ENCODE peak calls at places on chromosomes 7 and 10, in ten cellular contexts. Y is tibial nerve; J is astrocyte of the spinal cord; K is aorta; Z is thyroid gland; H is CD8-positive, alpha-beta memory T cell; W is SJSA1; T is colonic mucosa; S is bronchial epithelial cell; B is upper lobe of left lung. L is an unnamed sample.

GRCh38 chr10:36455481-36456119 is 669.8 kb upstream of the ANKRD30A start:
- DNase-seq in Y (no peak), J (no peak), K (no peak), Z (no peak), H (no peak), W (no peak), T (no peak), S (peak; percentile 20), B (no peak), L (no peak)

GRCh38 chr10:110840923-110841428 is 30.8 kb upstream of the PDCD4 start:
- DNase-seq in Y (no peak), J (no peak), K (no peak), Z (no peak), H (no peak), W (no peak), T (peak; percentile 46), S (no peak), B (no peak), L (no peak)

GRCh38 chr7:27617651-27618381 is 44.9 kb downstream of the HIBADH start:
- DNase-seq in Y (no peak), J (no peak), K (no peak), Z (no peak), H (no peak), W (no peak), T (no peak), S (no peak), B (no peak), L (no peak)

GRCh38 chr7:24786941-24787340 is 29.7 kb upstream of the GSDME start:
- DNase-seq in Y (no peak), J (peak; percentile 94), K (no peak), Z (peak; percentile 34), H (no peak), W (peak; percentile 88), T (no peak), S (peak; percentile 95), B (no peak), L (peak; percentile 85)

GRCh38 chr7:134714791-134715190 is 64.6 kb upstream of the CALD1 start:
- DNase-seq in Y (no peak), J (no peak), K (no peak), Z (no peak), H (no peak), W (no peak), T (no peak), S (no peak), B (no peak), L (no peak)

GRCh38 chr7:140348161-140348849 is 50.0 kb downstream of the SLC37A3 start:
- DNase-seq in Y (no peak), J (peak; percentile 48), K (no peak), Z (no peak), H (no peak), W (no peak), T (no peak), S (no peak), B (no peak), L (no peak)

GRCh38 chr10:6399241-6399701 is 180.8 kb downstream of the PRKCQ start:
- DNase-seq in Y (peak; percentile 71), J (peak; percentile 28), K (no peak), Z (peak; percentile 65), H (no peak), W (peak; percentile 76), T (peak; percentile 45), S (no peak), B (no peak), L (no peak)

GRCh38 chr7:156845379-156846101 is 47.4 kb downstream of the LMBR1 start:
- DNase-seq in Y (no peak), J (no peak), K (no peak), Z (no peak), H (no peak), W (no peak), T (no peak), S (no peak), B (no peak), L (no peak)

GRCh38 chr7:113087278-113087998 is 811 bp upstream of the GPR85 start:
- DNase-seq in Y (no peak), J (peak; percentile 88), K (no peak), Z (no peak), H (no peak), W (peak; percentile 73), T (no peak), S (peak; percentile 69), B (no peak), L (no peak)

GRCh38 chr7:113085781-113086390 is 741 bp downstream of the GPR85 start:
- DNase-seq in Y (no peak), J (peak; percentile 40), K (no peak), Z (no peak), H (no peak), W (no peak), T (no peak), S (no peak), B (no peak), L (no peak)

GRCh38 chr7:113086928-113087277 is 276 bp upstream of the GPR85 start:
- DNase-seq in Y (no peak), J (no peak), K (no peak), Z (no peak), H (no peak), W (no peak), T (no peak), S (peak; percentile 70), B (no peak), L (no peak)

GRCh38 chr7:113084499-113085172 is 2.0 kb downstream of the GPR85 start:
- DNase-seq in Y (no peak), J (no peak), K (no peak), Z (no peak), H (no peak), W (no peak), T (no peak), S (no peak), B (no peak), L (no peak)

DNA sequence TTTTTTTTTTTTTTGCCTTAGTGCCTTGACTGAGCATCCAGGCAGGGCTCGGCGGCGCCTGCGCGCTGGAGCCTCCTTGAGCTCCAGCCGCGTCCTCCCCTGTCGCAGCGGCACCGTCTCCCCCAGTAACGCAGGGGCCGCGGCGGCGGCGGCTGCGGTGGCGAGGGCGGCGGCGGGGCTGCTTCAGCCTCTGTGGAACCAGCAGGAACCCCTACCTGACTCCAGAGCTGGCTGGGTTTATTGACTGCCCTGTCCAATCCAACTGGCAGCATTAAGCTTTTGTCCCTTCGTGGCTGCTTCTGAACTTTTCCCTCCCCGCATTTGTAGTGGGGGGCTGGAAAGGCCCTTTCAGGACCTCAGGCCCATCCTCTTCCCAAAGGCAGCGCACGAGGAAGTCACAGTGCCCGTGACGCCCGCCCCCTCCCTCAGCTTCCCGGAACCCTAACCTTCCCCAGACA is at the start of gene GPR85:
- DNase-seq in Y (peak; percentile 4), J (peak; percentile 72), K (peak; percentile 88), Z (peak; percentile 48), H (peak; percentile 7), W (peak; percentile 79), T (no peak), S (peak; percentile 59), B (peak; percentile 93), L (no peak)
- H3K4me3 ChIP-seq in Y (peak within 1 kb of the TSS; percentile 22), J (peak within 1 kb of the TSS; percentile 55), K (peak within 1 kb of the TSS; percentile 96), Z (peak within 1 kb of the TSS; percentile 21), H (no peak within 1 kb of the TSS), W (peak within 1 kb of the TSS; percentile 57), T (peak within 1 kb of the TSS; percentile 24), S (peak within 1 kb of the TSS; percentile 65), B (no peak within 1 kb of the TSS), L (peak within 1 kb of the TSS; percentile 51)

GRCh38 chr10:20890491-20891337 is 6.4 kb downstream of the NEBL start:
- DNase-seq in Y (no peak), J (peak; percentile 33), K (no peak), Z (no peak), H (no peak), W (no peak), T (no peak), S (peak; percentile 59), B (no peak), L (no peak)

GRCh38 chr10:20892011-20892585 is 5.0 kb downstream of the NEBL start:
- DNase-seq in Y (no peak), J (no peak), K (no peak), Z (no peak), H (no peak), W (no peak), T (no peak), S (no peak), B (no peak), L (no peak)

GRCh38 chr10:20892796-20893195 is 4.3 kb downstream of the NEBL start:
- DNase-seq in Y (no peak), J (no peak), K (no peak), Z (no peak), H (no peak), W (no peak), T (no peak), S (no peak), B (no peak), L (no peak)

GRCh38 chr10:20890009-20890408 is 7.1 kb downstream of the NEBL start:
- DNase-seq in Y (no peak), J (no peak), K (no peak), Z (no peak), H (no peak), W (no peak), T (no peak), S (peak; percentile 6), B (no peak), L (no peak)

DNA sequence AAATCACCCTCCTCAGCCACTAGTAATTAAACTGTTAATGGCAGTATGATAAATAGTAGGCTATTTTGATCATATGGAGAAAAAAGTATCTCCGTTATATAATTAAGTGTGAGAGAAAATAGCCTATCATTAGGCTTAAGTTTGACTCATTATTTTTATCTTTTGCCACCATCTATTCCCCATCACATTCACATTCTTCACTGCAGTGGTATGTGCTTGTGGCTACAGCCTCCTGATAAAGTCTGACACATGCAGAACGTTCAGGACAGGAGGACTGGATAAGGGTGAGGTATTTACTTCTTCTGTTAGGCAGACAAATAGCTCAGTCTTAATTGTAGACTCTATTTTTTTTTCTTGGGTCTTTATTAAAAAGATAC is 5.8 kb downstream of the NEBL start:
- DNase-seq in Y (no peak), J (peak; percentile 56), K (no peak), Z (no peak), H (no peak), W (no peak), T (no peak), S (peak; percentile 45), B (no peak), L (no peak)
- H3K4me3 ChIP-seq in Y (no peak overlapping the region), J (no peak overlapping the region), K (no peak overlapping the region), Z (no peak overlapping the region), H (no peak overlapping the region), W (no peak overlapping the region), T (no peak overlapping the region), S (no peak overlapping the region), B (no peak overlapping the region), L (no peak overlapping the region)

DNA sequence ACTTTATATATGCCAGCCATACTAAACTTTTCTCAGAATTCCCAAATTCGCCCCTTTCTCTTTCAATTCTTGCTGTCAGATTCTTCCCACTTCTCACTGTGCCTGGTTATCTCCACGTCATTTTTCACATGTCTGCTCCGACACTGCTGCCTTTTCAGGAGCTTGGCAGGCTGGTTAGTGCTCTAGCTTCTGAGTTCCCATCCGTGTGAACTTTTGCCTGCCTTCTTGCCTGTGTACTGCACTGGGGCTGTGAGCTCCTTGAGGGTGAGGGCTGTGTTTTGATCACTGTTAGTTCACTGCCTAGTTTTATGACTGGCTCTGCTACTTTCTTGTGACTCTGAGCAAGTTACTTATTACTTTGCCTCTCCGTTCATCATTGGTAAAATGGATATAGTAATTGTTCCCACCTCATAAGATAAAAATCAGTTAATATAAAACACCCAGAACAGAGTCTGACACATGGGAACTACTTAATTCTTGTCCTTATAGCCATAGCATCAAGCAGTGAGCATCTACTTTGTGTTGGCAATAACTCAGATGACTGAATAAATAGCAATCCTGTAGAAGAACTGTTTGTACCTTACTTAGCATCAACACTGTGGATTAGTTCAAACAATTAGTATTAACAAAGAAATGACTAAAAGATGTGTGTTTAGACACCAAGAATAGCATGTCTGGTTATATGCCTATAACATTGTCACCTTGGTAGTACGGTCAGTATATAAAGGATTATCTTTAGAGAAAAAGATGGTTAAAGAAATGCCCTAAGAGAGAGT is 5.5 kb downstream of the GSTO1 start:
- DNase-seq in Y (no peak), J (peak; percentile 23), K (no peak), Z (peak; percentile 51), H (no peak), W (no peak), T (no peak), S (peak; percentile 38), B (no peak), L (no peak)
- H3K4me3 ChIP-seq in Y (no peak overlapping the region), J (no peak overlapping the region), K (no peak overlapping the region), Z (no peak overlapping the region), H (no peak overlapping the region), W (no peak overlapping the region), T (no peak overlapping the region), S (no peak overlapping the region), B (no peak overlapping the region), L (no peak overlapping the region)

GRCh38 chr7:150375662-150376521 is 3.2 kb upstream of the ZNF775 start:
- DNase-seq in Y (no peak), J (no peak), K (no peak), Z (no peak), H (no peak), W (no peak), T (peak; percentile 82), S (no peak), B (no peak), L (no peak)
- H3K4me3 ChIP-seq in Y (no peak overlapping the region), J (no peak overlapping the region), K (no peak overlapping the region), Z (no peak overlapping the region), H (no peak overlapping the region), W (no peak overlapping the region), T (no peak overlapping the region), S (no peak overlapping the region), B (no peak overlapping the region), L (no peak overlapping the region)

L was measured in gastrocnemius medialis.